ENCODE peak calls at places on chromosomes 16 and 17, in five cellular contexts. G is NCI-H460, A is SK-MEL-5, X is fibroblast of gingiva, N is IMR-90. Z is an unnamed sample.

GRCh38 chr17:78144146-78144719 is 2.0 kb upstream of the C17orf99 start:
- DNase-seq in X (peak; percentile 84), N (peak; percentile 76), A (peak; percentile 69), G (no peak), Z (no peak)

GRCh38 chr17:41863074-41863843 is 2.0 kb downstream of the KLHL11 start:
- DNase-seq in N (no peak), A (no peak), G (no peak), X (no peak), Z (no peak)

GRCh38 chr17:50582741-50583140 is 22.2 kb downstream of the CACNA1G start:
- DNase-seq in X (no peak), G (no peak), N (no peak), A (no peak), Z (no peak)

GRCh38 chr17:75590314-75590761 is 2.7 kb downstream of the MYO15B start:
- DNase-seq in N (no peak), A (no peak), G (no peak), X (no peak), Z (no peak)

GRCh38 chr17:58991718-58992331 is 114.9 kb downstream of the TRIM37 start:
- DNase-seq in X (peak; percentile 25), N (peak; percentile 63), G (no peak), A (no peak), Z (no peak)

GRCh38 chr16:82514262-82514661 is 112.5 kb upstream of the CDH13 start:
- DNase-seq in G (no peak), N (no peak), X (no peak), A (no peak), Z (no peak)

GRCh38 chr17:74439691-74440567 is 8.0 kb downstream of the GPRC5C start:
- DNase-seq in N (no peak), G (no peak), X (no peak), A (no peak), Z (no peak)

GRCh38 chr16:67114793-67115192 is 5.1 kb downstream of the PHAF1 start:
- DNase-seq in X (no peak), G (no peak), A (no peak), N (peak; percentile 72), Z (no peak)

GRCh38 chr16:83953796-83954576 is 946 bp downstream of the OSGIN1 start:
- DNase-seq in X (no peak), G (peak; percentile 45), A (peak; percentile 54), N (peak; percentile 32), Z (no peak)

GRCh38 chr16:74501484-74502479 is 80.5 kb upstream of the CLEC18B start:
- DNase-seq in N (no peak), A (peak; percentile 77), X (no peak), G (no peak), Z (no peak)

GRCh38 chr17:66791337-66791736 is 43.6 kb upstream of the CACNG5 start:
- DNase-seq in G (no peak), X (no peak), N (no peak), A (no peak), Z (no peak)

GRCh38 chr16:79261461-79261860 is 339.1 kb downstream of the MAF start:
- DNase-seq in X (no peak), G (no peak), N (no peak), A (peak; percentile 59), Z (peak; percentile 40)

GRCh38 chr17:72077326-72077960 is 43.4 kb upstream of the SOX9 start:
- DNase-seq in G (no peak), N (peak; percentile 10), X (no peak), A (peak; percentile 57), Z (no peak)

GRCh38 chr16:75306102-75306762 is 54.8 kb upstream of the BCAR1 start:
- DNase-seq in X (no peak), A (no peak), N (peak; percentile 47), G (peak; percentile 84), Z (no peak)

GRCh38 chr17:6505425-6506142 is 50.8 kb downstream of the PITPNM3 start:
- DNase-seq in N (peak; percentile 43), G (no peak), A (no peak), X (no peak), Z (no peak)

GRCh38 chr17:65558311-65558682 is 3.2 kb downstream of the AXIN2 start:
- DNase-seq in N (no peak), G (no peak), A (no peak), X (no peak), Z (no peak)

GRCh38 chr16:9318764-9319163 is 227.3 kb downstream of the HAPSTR1 start:
- DNase-seq in X (no peak), N (no peak), A (peak; percentile 26), G (no peak), Z (no peak)

GRCh38 chr17:77738666-77739531 is 219.6 kb upstream of the TNRC6C start:
- DNase-seq in G (no peak), N (no peak), A (peak; percentile 59), X (no peak), Z (no peak)